ENCODE peak calls at places on chromosomes 12 and 14, in four cellular contexts. Z is GM12878, V is GM12891, N is K562. U is an unnamed sample.

GRCh38 chr14:105315941-105316562 is 1.5 kb downstream of the PACS2 start:
- DNase-seq in Z (no peak), V (peak), N (no peak), U (no peak)

GRCh38 chr12:115043079-115043478 is 359.1 kb upstream of the TBX3 start:
- DNase-seq in Z (no peak), V (no peak), N (no peak), U (no peak)

GRCh38 chr14:94121485-94121884 is 7.9 kb downstream of the IFI27L2 start:
- DNase-seq in Z (no peak), V (no peak), N (no peak), U (no peak)

GRCh38 chr14:95248422-95248821 is 71.3 kb downstream of the CLMN start:
- DNase-seq in Z (no peak), V (no peak), N (no peak), U (no peak)

GRCh38 chr14:99754141-99755067 is 38.8 kb upstream of the EML1 start:
- DNase-seq in Z (no peak), V (no peak), N (no peak), U (no peak)

GRCh38 chr14:92573761-92574498 is 60.3 kb downstream of the RIN3 start:
- DNase-seq in Z (no peak), V (no peak), N (no peak), U (no peak)

GRCh38 chr14:65444230-65444629 is 31.7 kb downstream of the FUT8 start:
- DNase-seq in Z (no peak), V (no peak), N (no peak), U (no peak)

GRCh38 chr14:50821471-50822464 is 9.2 kb downstream of the NIN start:
- DNase-seq in Z (peak), V (no peak), N (no peak), U (peak)

GRCh38 chr14:92633274-92633616 is 115.2 kb downstream of the LGMN start:
- DNase-seq in Z (no peak), V (no peak), N (no peak), U (peak)

DNA sequence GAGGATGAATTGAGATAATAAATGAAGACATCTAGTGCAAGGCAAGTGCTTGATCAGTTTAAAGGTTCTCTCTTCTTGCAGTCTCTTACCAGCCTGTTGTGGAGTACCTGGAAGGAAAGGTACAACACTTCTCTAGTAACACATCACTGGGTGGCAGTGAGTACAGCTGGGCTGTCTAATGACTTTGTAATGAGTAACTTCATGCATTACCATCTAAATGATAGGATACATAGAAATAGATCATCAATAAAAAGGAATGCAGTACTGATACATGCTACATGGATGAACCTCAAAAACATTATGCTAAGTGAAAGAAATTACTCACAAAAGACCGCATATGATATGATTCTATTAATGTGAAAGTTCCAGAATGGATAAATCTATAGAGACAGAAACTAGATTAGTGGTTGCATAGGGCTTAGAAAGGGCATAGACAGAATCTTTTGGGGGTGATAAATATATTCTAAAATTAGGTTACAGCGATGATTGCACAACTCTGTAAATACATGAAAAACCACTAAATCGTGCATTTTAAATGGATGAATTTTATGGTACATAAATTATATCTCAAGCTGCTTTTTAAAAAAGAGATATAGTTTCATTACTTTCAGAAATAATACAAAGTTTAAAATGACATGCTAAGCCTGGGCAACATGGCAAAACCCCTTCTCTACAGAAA is 224.4 kb downstream of the CHST11 start:
- DNase-seq in Z (no peak), V (no peak), N (no peak), U (no peak)
- TF ChIP-seq SPI1 in Z (no peak), V (no peak), N (no peak), U (no peak)

GRCh38 chr14:101721951-101722661 is 39.4 kb upstream of the PPP2R5C start:
- DNase-seq in Z (no peak), V (no peak), N (peak), U (peak)
- TF ChIP-seq SPI1 in Z (no peak), V (no peak), N (no peak), U (no peak)

GRCh38 chr12:57133916-57134315 is 5.6 kb downstream of the LRP1 start:
- DNase-seq in Z (no peak), V (no peak), N (no peak), U (no peak)

GRCh38 chr12:57133013-57133569 is 4.8 kb downstream of the LRP1 start:
- DNase-seq in Z (no peak), V (no peak), N (no peak), U (no peak)

GRCh38 chr12:57135487-57135886 is 7.2 kb downstream of the LRP1 start:
- DNase-seq in Z (no peak), V (no peak), N (no peak), U (no peak)

GRCh38 chr12:57135939-57136338 is 7.7 kb downstream of the LRP1 start:
- DNase-seq in Z (no peak), V (no peak), N (no peak), U (no peak)

GRCh38 chr12:57134949-57135348 is 6.7 kb downstream of the LRP1 start:
- DNase-seq in Z (no peak), V (no peak), N (no peak), U (no peak)
- TF ChIP-seq SPI1 in Z (no peak), V (no peak), N (no peak), U (no peak)

DNA sequence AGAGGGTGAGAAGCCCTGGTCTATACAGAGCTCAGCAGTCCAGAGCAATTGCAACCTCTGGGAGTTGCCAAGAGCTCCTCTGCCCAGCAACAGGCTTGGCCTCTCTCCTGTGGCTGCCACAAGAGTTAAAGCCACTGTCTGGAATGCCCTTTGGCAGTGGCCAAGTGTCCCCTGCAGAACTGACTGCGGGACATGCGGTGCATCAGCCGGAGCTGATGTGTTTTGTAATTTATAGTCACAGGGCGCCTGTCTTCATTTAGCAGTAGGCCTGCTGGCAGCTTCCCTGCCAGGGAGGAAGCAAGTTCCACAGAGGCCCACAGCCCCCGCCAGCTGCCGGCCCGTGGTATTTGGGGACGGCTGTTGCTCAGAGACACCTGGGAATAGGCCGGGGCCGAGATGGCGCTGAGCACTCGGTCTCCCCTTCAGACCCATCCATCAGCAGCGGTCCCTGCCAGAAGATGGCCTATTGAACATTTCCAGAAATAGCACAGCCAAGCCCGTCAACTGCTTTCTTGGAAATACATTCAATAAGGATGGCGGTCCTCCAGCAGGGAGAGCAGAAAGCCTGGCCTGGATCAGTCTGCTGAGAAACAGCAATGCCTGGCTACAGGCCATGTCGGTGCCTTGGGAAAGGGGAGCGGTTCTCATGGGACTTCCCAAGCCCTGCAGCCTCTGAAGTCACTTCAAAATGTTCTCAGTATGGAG is 217.4 kb downstream of the CRADD start:
- DNase-seq in Z (no peak), V (no peak), N (no peak), U (peak)
- TF ChIP-seq SPI1 in Z (no peak), V (no peak), N (no peak), U (peak)

GRCh38 chr12:124437621-124438414 is 129.6 kb downstream of the NCOR2 start:
- DNase-seq in Z (no peak), V (no peak), N (no peak), U (no peak)
- TF ChIP-seq SPI1 in Z (no peak), V (no peak), N (no peak), U (no peak)

GRCh38 chr12:109279525-109279924 is 29.6 kb downstream of the FOXN4 start:
- DNase-seq in Z (no peak), V (no peak), N (no peak), U (no peak)

GRCh38 chr12:109278912-109279311 is 30.2 kb downstream of the FOXN4 start:
- DNase-seq in Z (no peak), V (no peak), N (no peak), U (no peak)

GRCh38 chr12:109276160-109276559 is 32.9 kb downstream of the FOXN4 start:
- DNase-seq in Z (no peak), V (no peak), N (no peak), U (no peak)

GRCh38 chr12:109277255-109277898 is 31.7 kb downstream of the FOXN4 start:
- DNase-seq in Z (no peak), V (no peak), N (no peak), U (no peak)

GRCh38 chr12:109277899-109278762 is 31.0 kb downstream of the FOXN4 start:
- DNase-seq in Z (no peak), V (no peak), N (no peak), U (peak)
- TF ChIP-seq SPI1 in Z (no peak), V (no peak), N (no peak), U (no peak)

GRCh38 chr12:27606986-27607385 is 83.0 kb downstream of the PPFIBP1 start:
- DNase-seq in Z (no peak), V (no peak), N (no peak), U (no peak)
- TF ChIP-seq SPI1 in Z (no peak), V (no peak), N (no peak), U (no peak)

GRCh38 chr12:120376416-120376815 is 7.5 kb upstream of the MSI1 start:
- DNase-seq in Z (no peak), V (no peak), N (no peak), U (no peak)
- TF ChIP-seq SPI1 in Z (no peak), V (no peak), N (no peak), U (no peak)

GRCh38 chr14:36671149-36671548 is 9.5 kb downstream of the PAX9 start:
- DNase-seq in Z (no peak), V (no peak), N (no peak), U (no peak)

GRCh38 chr14:36667679-36668078 is 6.0 kb downstream of the PAX9 start:
- DNase-seq in Z (no peak), V (no peak), N (no peak), U (no peak)

GRCh38 chr14:36676236-36676635 is 14.6 kb downstream of the PAX9 start:
- DNase-seq in Z (no peak), V (no peak), N (no peak), U (no peak)

GRCh38 chr14:36675581-36675980 is 13.9 kb downstream of the PAX9 start:
- DNase-seq in Z (no peak), V (no peak), N (no peak), U (no peak)

GRCh38 chr14:36672095-36672494 is 10.4 kb downstream of the PAX9 start:
- DNase-seq in Z (no peak), V (no peak), N (no peak), U (no peak)
- TF ChIP-seq SPI1 in Z (no peak), V (no peak), N (no peak), U (no peak)

DNA sequence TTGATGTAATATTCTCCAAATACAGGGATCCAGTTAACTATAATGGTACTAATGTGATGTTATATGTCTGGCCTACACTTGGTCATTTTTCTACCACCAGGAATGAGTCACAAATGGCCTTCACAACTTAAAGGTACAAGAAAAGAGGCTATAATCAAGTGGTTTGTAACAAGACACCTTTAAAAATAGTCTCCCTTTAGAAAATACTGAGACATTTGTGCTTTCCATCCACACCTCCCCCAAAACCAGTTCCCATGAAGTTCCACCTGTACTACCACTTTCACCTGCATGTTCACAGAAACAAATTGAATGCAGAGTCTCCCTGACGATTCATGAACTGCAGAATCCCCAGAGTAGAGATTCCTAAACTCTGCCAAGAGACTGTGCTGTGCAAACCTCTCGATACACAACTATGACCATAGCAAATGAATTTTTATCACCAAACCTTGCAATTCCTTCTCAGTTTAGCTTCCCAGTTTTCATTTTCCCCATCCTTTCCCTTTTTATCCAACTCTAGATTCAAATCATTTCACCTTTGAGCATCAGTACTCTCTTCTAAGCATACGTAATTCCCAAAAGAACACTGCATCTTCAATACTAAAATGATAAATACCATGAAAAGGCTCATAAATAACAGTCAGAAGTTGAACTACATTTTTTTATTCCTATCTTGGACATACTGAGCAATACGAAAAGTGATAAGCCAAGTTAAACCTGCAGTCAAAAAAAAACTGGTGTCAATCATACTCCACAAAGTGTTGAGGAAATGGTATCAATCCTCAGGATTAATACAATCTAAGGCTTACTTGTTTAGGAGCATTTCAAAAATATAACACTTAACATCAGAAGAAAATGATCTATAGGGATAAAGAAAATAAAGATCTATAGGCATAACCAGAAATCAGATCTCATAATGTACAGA is 5.8 kb downstream of the BTG1 start:
- DNase-seq in Z (no peak), V (no peak), N (no peak), U (no peak)
- TF ChIP-seq SPI1 in Z (no peak), V (no peak), N (no peak), U (no peak)

U was measured in HL-60.